ENCODE peak calls at places on chromosomes 3 and 15, in nine cellular contexts. One of them, this sample, is unnamed.

GRCh38 chr15:65303687-65304392 is 637 bp upstream of the RNU5B-1 start:
- DNase-seq in GM18507: no peak
- DNase-seq in Daoy: peak
- DNase-seq in HT1080: peak
- DNase-seq in foreskin fibroblast: peak
- DNase-seq in K562: peak
- DNase-seq in activated CD4-positive, alpha-beta T cell treated with anti-CD3 and anti-CD28 coated beads, Interleukin-2, amount 50 U/mL, for 1 hour: peak
- DNase-seq in HuH-7.5: no peak
- DNase-seq in HTR-8/SVneo: peak
- DNase-seq in this sample: peak

GRCh38 chr3:169923189-169923588 is 11.8 kb downstream of the SAMD7 start:
- DNase-seq in foreskin fibroblast: peak
- DNase-seq in Daoy: peak
- DNase-seq in GM18507: no peak
- DNase-seq in HuH-7.5: no peak
- DNase-seq in K562: peak
- DNase-seq in HT1080: no peak
- DNase-seq in activated CD4-positive, alpha-beta T cell treated with anti-CD3 and anti-CD28 coated beads, Interleukin-2, amount 50 U/mL, for 1 hour: no peak
- DNase-seq in HTR-8/SVneo: no peak
- DNase-seq in this sample: no peak

GRCh38 chr15:51121118-51121517 is 26.4 kb upstream of the TNFAIP8L3 start:
- DNase-seq in K562: peak
- DNase-seq in Daoy: peak
- DNase-seq in HT1080: peak
- DNase-seq in foreskin fibroblast: peak
- DNase-seq in HuH-7.5: no peak
- DNase-seq in GM18507: no peak
- DNase-seq in activated CD4-positive, alpha-beta T cell treated with anti-CD3 and anti-CD28 coated beads, Interleukin-2, amount 50 U/mL, for 1 hour: no peak
- DNase-seq in HTR-8/SVneo: peak
- DNase-seq in this sample: no peak

GRCh38 chr3:104102386-104102785 is 1264.3 kb upstream of the ALCAM start:
- DNase-seq in HuH-7.5: no peak
- DNase-seq in HTR-8/SVneo: peak
- DNase-seq in K562: peak
- DNase-seq in foreskin fibroblast: peak
- DNase-seq in HT1080: peak
- DNase-seq in GM18507: no peak
- DNase-seq in activated CD4-positive, alpha-beta T cell treated with anti-CD3 and anti-CD28 coated beads, Interleukin-2, amount 50 U/mL, for 1 hour: no peak
- DNase-seq in Daoy: no peak
- DNase-seq in this sample: peak

GRCh38 chr3:40912461-40912860 is 286.8 kb upstream of the CTNNB1 start:
- DNase-seq in HT1080: no peak
- DNase-seq in activated CD4-positive, alpha-beta T cell treated with anti-CD3 and anti-CD28 coated beads, Interleukin-2, amount 50 U/mL, for 1 hour: no peak
- DNase-seq in GM18507: no peak
- DNase-seq in K562: no peak
- DNase-seq in foreskin fibroblast: no peak
- DNase-seq in Daoy: no peak
- DNase-seq in HuH-7.5: no peak
- DNase-seq in HTR-8/SVneo: no peak
- DNase-seq in this sample: no peak

GRCh38 chr15:37028609-37029287 is 71.6 kb downstream of the MEIS2 start:
- DNase-seq in activated CD4-positive, alpha-beta T cell treated with anti-CD3 and anti-CD28 coated beads, Interleukin-2, amount 50 U/mL, for 1 hour: no peak
- DNase-seq in Daoy: no peak
- DNase-seq in HTR-8/SVneo: peak
- DNase-seq in HuH-7.5: no peak
- DNase-seq in GM18507: no peak
- DNase-seq in foreskin fibroblast: peak
- DNase-seq in HT1080: no peak
- DNase-seq in K562: no peak
- DNase-seq in this sample: no peak

GRCh38 chr3:52190294-52190841 is 7.6 kb upstream of the ALAS1 start:
- DNase-seq in HT1080: peak
- DNase-seq in K562: peak
- DNase-seq in Daoy: peak
- DNase-seq in foreskin fibroblast: peak
- DNase-seq in GM18507: no peak
- DNase-seq in HuH-7.5: no peak
- DNase-seq in activated CD4-positive, alpha-beta T cell treated with anti-CD3 and anti-CD28 coated beads, Interleukin-2, amount 50 U/mL, for 1 hour: no peak
- DNase-seq in HTR-8/SVneo: no peak
- DNase-seq in this sample: peak

GRCh38 chr3:172106989-172107388 is 67.6 kb downstream of the FNDC3B start:
- DNase-seq in Daoy: peak
- DNase-seq in HuH-7.5: no peak
- DNase-seq in activated CD4-positive, alpha-beta T cell treated with anti-CD3 and anti-CD28 coated beads, Interleukin-2, amount 50 U/mL, for 1 hour: peak
- DNase-seq in GM18507: peak
- DNase-seq in HTR-8/SVneo: no peak
- DNase-seq in K562: peak
- DNase-seq in HT1080: no peak
- DNase-seq in foreskin fibroblast: no peak
- DNase-seq in this sample: peak

GRCh38 chr15:28101983-28102441 is 2.9 kb upstream of the OCA2 start:
- DNase-seq in foreskin fibroblast: no peak
- DNase-seq in Daoy: no peak
- DNase-seq in K562: no peak
- DNase-seq in HTR-8/SVneo: no peak
- DNase-seq in HT1080: no peak
- DNase-seq in HuH-7.5: no peak
- DNase-seq in GM18507: no peak
- DNase-seq in activated CD4-positive, alpha-beta T cell treated with anti-CD3 and anti-CD28 coated beads, Interleukin-2, amount 50 U/mL, for 1 hour: no peak
- DNase-seq in this sample: no peak

GRCh38 chr3:113354307-113354706 is 87.0 kb downstream of the CFAP44 start:
- DNase-seq in activated CD4-positive, alpha-beta T cell treated with anti-CD3 and anti-CD28 coated beads, Interleukin-2, amount 50 U/mL, for 1 hour: no peak
- DNase-seq in foreskin fibroblast: peak
- DNase-seq in HT1080: peak
- DNase-seq in K562: no peak
- DNase-seq in GM18507: no peak
- DNase-seq in Daoy: peak
- DNase-seq in HTR-8/SVneo: no peak
- DNase-seq in HuH-7.5: no peak
- DNase-seq in this sample: no peak

GRCh38 chr3:33041909-33042308 is 55.0 kb downstream of the GLB1 start:
- DNase-seq in HTR-8/SVneo: no peak
- DNase-seq in activated CD4-positive, alpha-beta T cell treated with anti-CD3 and anti-CD28 coated beads, Interleukin-2, amount 50 U/mL, for 1 hour: no peak
- DNase-seq in K562: peak
- DNase-seq in HT1080: no peak
- DNase-seq in HuH-7.5: no peak
- DNase-seq in GM18507: no peak
- DNase-seq in Daoy: no peak
- DNase-seq in foreskin fibroblast: no peak
- DNase-seq in this sample: no peak

GRCh38 chr3:76024640-76025039 is 239.3 kb upstream of the ZNF717 start:
- DNase-seq in activated CD4-positive, alpha-beta T cell treated with anti-CD3 and anti-CD28 coated beads, Interleukin-2, amount 50 U/mL, for 1 hour: no peak
- DNase-seq in HT1080: peak
- DNase-seq in HuH-7.5: no peak
- DNase-seq in HTR-8/SVneo: no peak
- DNase-seq in Daoy: no peak
- DNase-seq in foreskin fibroblast: peak
- DNase-seq in GM18507: no peak
- DNase-seq in K562: peak
- DNase-seq in this sample: no peak

GRCh38 chr3:5009506-5010100 is 30.4 kb downstream of the BHLHE40 start:
- DNase-seq in HT1080: no peak
- DNase-seq in HuH-7.5: no peak
- DNase-seq in Daoy: no peak
- DNase-seq in activated CD4-positive, alpha-beta T cell treated with anti-CD3 and anti-CD28 coated beads, Interleukin-2, amount 50 U/mL, for 1 hour: no peak
- DNase-seq in foreskin fibroblast: no peak
- DNase-seq in K562: no peak
- DNase-seq in GM18507: no peak
- DNase-seq in HTR-8/SVneo: no peak
- DNase-seq in this sample: no peak

GRCh38 chr3:96548073-96548472 is 266.3 kb upstream of the EPHA6 start:
- DNase-seq in activated CD4-positive, alpha-beta T cell treated with anti-CD3 and anti-CD28 coated beads, Interleukin-2, amount 50 U/mL, for 1 hour: no peak
- DNase-seq in foreskin fibroblast: no peak
- DNase-seq in GM18507: no peak
- DNase-seq in Daoy: no peak
- DNase-seq in HuH-7.5: no peak
- DNase-seq in HT1080: no peak
- DNase-seq in HTR-8/SVneo: peak
- DNase-seq in K562: no peak
- DNase-seq in this sample: no peak

GRCh38 chr3:126732281-126733060 is 28.4 kb downstream of the CHCHD6 start:
- DNase-seq in GM18507: no peak
- DNase-seq in activated CD4-positive, alpha-beta T cell treated with anti-CD3 and anti-CD28 coated beads, Interleukin-2, amount 50 U/mL, for 1 hour: no peak
- DNase-seq in HT1080: no peak
- DNase-seq in HuH-7.5: no peak
- DNase-seq in Daoy: no peak
- DNase-seq in foreskin fibroblast: peak
- DNase-seq in K562: no peak
- DNase-seq in HTR-8/SVneo: no peak
- DNase-seq in this sample: no peak

GRCh38 chr3:185216587-185216918 is 37.3 kb downstream of the EHHADH start:
- DNase-seq in HTR-8/SVneo: no peak
- DNase-seq in K562: no peak
- DNase-seq in Daoy: peak
- DNase-seq in foreskin fibroblast: peak
- DNase-seq in HuH-7.5: no peak
- DNase-seq in GM18507: no peak
- DNase-seq in HT1080: peak
- DNase-seq in activated CD4-positive, alpha-beta T cell treated with anti-CD3 and anti-CD28 coated beads, Interleukin-2, amount 50 U/mL, for 1 hour: no peak
- DNase-seq in this sample: no peak

GRCh38 chr3:194573680-194574437 is 59.4 kb downstream of the TMEM44 start:
- DNase-seq in activated CD4-positive, alpha-beta T cell treated with anti-CD3 and anti-CD28 coated beads, Interleukin-2, amount 50 U/mL, for 1 hour: peak
- DNase-seq in HT1080: no peak
- DNase-seq in HuH-7.5: peak
- DNase-seq in foreskin fibroblast: peak
- DNase-seq in GM18507: peak
- DNase-seq in K562: peak
- DNase-seq in Daoy: peak
- DNase-seq in HTR-8/SVneo: no peak
- DNase-seq in this sample: no peak

GRCh38 chr3:183298708-183299153 is 45.7 kb downstream of the B3GNT5 start:
- DNase-seq in activated CD4-positive, alpha-beta T cell treated with anti-CD3 and anti-CD28 coated beads, Interleukin-2, amount 50 U/mL, for 1 hour: no peak
- DNase-seq in HT1080: peak
- DNase-seq in GM18507: no peak
- DNase-seq in K562: peak
- DNase-seq in HTR-8/SVneo: peak
- DNase-seq in Daoy: peak
- DNase-seq in HuH-7.5: no peak
- DNase-seq in foreskin fibroblast: peak
- DNase-seq in this sample: peak

GRCh38 chr3:138187296-138188012 is at the start of gene ARMC8:
- DNase-seq in HuH-7.5: peak
- DNase-seq in activated CD4-positive, alpha-beta T cell treated with anti-CD3 and anti-CD28 coated beads, Interleukin-2, amount 50 U/mL, for 1 hour: peak
- DNase-seq in HT1080: no peak
- DNase-seq in Daoy: no peak
- DNase-seq in HTR-8/SVneo: peak
- DNase-seq in foreskin fibroblast: no peak
- DNase-seq in K562: no peak
- DNase-seq in GM18507: peak
- DNase-seq in this sample: no peak

GRCh38 chr3:58534592-58535494 is 2.1 kb downstream of the ACOX2 start:
- DNase-seq in K562: no peak
- DNase-seq in Daoy: no peak
- DNase-seq in HTR-8/SVneo: no peak
- DNase-seq in foreskin fibroblast: no peak
- DNase-seq in GM18507: no peak
- DNase-seq in HuH-7.5: no peak
- DNase-seq in HT1080: no peak
- DNase-seq in activated CD4-positive, alpha-beta T cell treated with anti-CD3 and anti-CD28 coated beads, Interleukin-2, amount 50 U/mL, for 1 hour: no peak
- DNase-seq in this sample: no peak

GRCh38 chr3:37200141-37200540 is 25.8 kb upstream of the LRRFIP2 start:
- DNase-seq in Daoy: no peak
- DNase-seq in HTR-8/SVneo: no peak
- DNase-seq in HT1080: no peak
- DNase-seq in HuH-7.5: no peak
- DNase-seq in K562: no peak
- DNase-seq in activated CD4-positive, alpha-beta T cell treated with anti-CD3 and anti-CD28 coated beads, Interleukin-2, amount 50 U/mL, for 1 hour: no peak
- DNase-seq in foreskin fibroblast: no peak
- DNase-seq in GM18507: no peak
- DNase-seq in this sample: no peak

GRCh38 chr3:66138336-66139234 is 82.2 kb upstream of the SLC25A26 start:
- DNase-seq in K562: peak
- DNase-seq in activated CD4-positive, alpha-beta T cell treated with anti-CD3 and anti-CD28 coated beads, Interleukin-2, amount 50 U/mL, for 1 hour: peak
- DNase-seq in foreskin fibroblast: peak
- DNase-seq in HTR-8/SVneo: peak
- DNase-seq in Daoy: peak
- DNase-seq in HT1080: peak
- DNase-seq in GM18507: no peak
- DNase-seq in HuH-7.5: peak
- DNase-seq in this sample: peak

GRCh38 chr15:93141373-93141790 is 52.4 kb upstream of the RGMA start:
- DNase-seq in HTR-8/SVneo: no peak
- DNase-seq in Daoy: no peak
- DNase-seq in K562: no peak
- DNase-seq in HT1080: no peak
- DNase-seq in GM18507: no peak
- DNase-seq in activated CD4-positive, alpha-beta T cell treated with anti-CD3 and anti-CD28 coated beads, Interleukin-2, amount 50 U/mL, for 1 hour: peak
- DNase-seq in foreskin fibroblast: no peak
- DNase-seq in HuH-7.5: no peak
- DNase-seq in this sample: no peak